ENCODE peak calls at places on chromosomes 2 and 18, in nine cellular contexts. One of them, this sample, is unnamed.

GRCh38 chr2:196239622-196240587 is 68.5 kb upstream of the STK17B start:
- DNase-seq in transverse colon: peak; percentile 79
- DNase-seq in sigmoid colon: peak; percentile 73
- DNase-seq in vagina: no peak
- DNase-seq in stomach: peak; percentile 67
- DNase-seq in breast epithelium: no peak
- DNase-seq in heart left ventricle: peak; percentile 79
- DNase-seq in spleen: peak; percentile 94
- DNase-seq in Peyer's patch: peak; percentile 93
- DNase-seq in this sample: peak; percentile 29

GRCh38 chr2:201984800-201985525 is 48.7 kb upstream of the FZD7 start:
- DNase-seq in sigmoid colon: peak; percentile 68
- DNase-seq in transverse colon: peak; percentile 19
- DNase-seq in heart left ventricle: no peak
- DNase-seq in breast epithelium: peak; percentile 73
- DNase-seq in spleen: no peak
- DNase-seq in Peyer's patch: no peak
- DNase-seq in stomach: peak; percentile 50
- DNase-seq in vagina: no peak
- DNase-seq in this sample: peak; percentile 29

GRCh38 chr2:46062637-46063412 is 234.4 kb upstream of the EPAS1 start:
- DNase-seq in vagina: no peak
- DNase-seq in stomach: peak; percentile 85
- DNase-seq in breast epithelium: peak; percentile 75
- DNase-seq in spleen: peak; percentile 80
- DNase-seq in transverse colon: peak; percentile 82
- DNase-seq in heart left ventricle: peak; percentile 88
- DNase-seq in sigmoid colon: peak; percentile 92
- DNase-seq in Peyer's patch: peak; percentile 91
- DNase-seq in this sample: peak; percentile 78

GRCh38 chr18:77765468-77765867 is 515.8 kb downstream of the GALR1 start:
- DNase-seq in spleen: no peak
- DNase-seq in vagina: no peak
- DNase-seq in stomach: no peak
- DNase-seq in transverse colon: peak; percentile 12
- DNase-seq in heart left ventricle: no peak
- DNase-seq in breast epithelium: no peak
- DNase-seq in sigmoid colon: no peak
- DNase-seq in Peyer's patch: no peak
- DNase-seq in this sample: no peak

GRCh38 chr2:22897428-22897827 is 487.6 kb upstream of the KLHL29 start:
- DNase-seq in sigmoid colon: no peak
- DNase-seq in vagina: peak; percentile 27
- DNase-seq in heart left ventricle: no peak
- DNase-seq in transverse colon: no peak
- DNase-seq in spleen: no peak
- DNase-seq in Peyer's patch: no peak
- DNase-seq in breast epithelium: no peak
- DNase-seq in stomach: no peak
- DNase-seq in this sample: no peak

GRCh38 chr2:219731173-219731572 is 103.7 kb downstream of the SLC4A3 start:
- DNase-seq in vagina: peak; percentile 70
- DNase-seq in heart left ventricle: no peak
- DNase-seq in transverse colon: no peak
- DNase-seq in breast epithelium: no peak
- DNase-seq in sigmoid colon: no peak
- DNase-seq in stomach: no peak
- DNase-seq in spleen: no peak
- DNase-seq in Peyer's patch: no peak
- DNase-seq in this sample: no peak

GRCh38 chr2:74100254-74101216 is 47.2 kb downstream of the BOLA3 start:
- DNase-seq in transverse colon: no peak
- DNase-seq in sigmoid colon: no peak
- DNase-seq in heart left ventricle: no peak
- DNase-seq in Peyer's patch: no peak
- DNase-seq in breast epithelium: no peak
- DNase-seq in spleen: no peak
- DNase-seq in vagina: no peak
- DNase-seq in stomach: no peak
- DNase-seq in this sample: no peak

GRCh38 chr2:36362291-36362690 is 6.7 kb downstream of the CRIM1 start:
- DNase-seq in stomach: no peak
- DNase-seq in sigmoid colon: no peak
- DNase-seq in vagina: no peak
- DNase-seq in Peyer's patch: no peak
- DNase-seq in transverse colon: no peak
- DNase-seq in heart left ventricle: no peak
- DNase-seq in breast epithelium: no peak
- DNase-seq in spleen: no peak
- DNase-seq in this sample: no peak

GRCh38 chr2:75986617-75987016 is 275.9 kb upstream of the GCFC2 start:
- DNase-seq in sigmoid colon: no peak
- DNase-seq in vagina: no peak
- DNase-seq in heart left ventricle: no peak
- DNase-seq in transverse colon: no peak
- DNase-seq in stomach: no peak
- DNase-seq in spleen: no peak
- DNase-seq in Peyer's patch: no peak
- DNase-seq in breast epithelium: no peak
- DNase-seq in this sample: no peak

GRCh38 chr18:23131693-23132319 is 3.5 kb upstream of the CABLES1 start:
- DNase-seq in sigmoid colon: peak; percentile 78
- DNase-seq in vagina: no peak
- DNase-seq in Peyer's patch: peak; percentile 82
- DNase-seq in transverse colon: peak; percentile 64
- DNase-seq in stomach: peak; percentile 55
- DNase-seq in spleen: no peak
- DNase-seq in breast epithelium: no peak
- DNase-seq in heart left ventricle: peak; percentile 66
- DNase-seq in this sample: peak; percentile 61

GRCh38 chr18:13294309-13294708 is 75.7 kb downstream of the LDLRAD4 start:
- DNase-seq in Peyer's patch: no peak
- DNase-seq in vagina: no peak
- DNase-seq in stomach: no peak
- DNase-seq in sigmoid colon: no peak
- DNase-seq in spleen: no peak
- DNase-seq in transverse colon: no peak
- DNase-seq in heart left ventricle: no peak
- DNase-seq in breast epithelium: no peak
- DNase-seq in this sample: no peak

GRCh38 chr2:235745597-235745996 is 251.8 kb downstream of the AGAP1 start:
- DNase-seq in stomach: no peak
- DNase-seq in vagina: no peak
- DNase-seq in Peyer's patch: no peak
- DNase-seq in spleen: no peak
- DNase-seq in heart left ventricle: no peak
- DNase-seq in sigmoid colon: no peak
- DNase-seq in breast epithelium: no peak
- DNase-seq in transverse colon: no peak
- DNase-seq in this sample: no peak

GRCh38 chr2:1795842-1796580 is 51.7 kb upstream of the PXDN start:
- DNase-seq in spleen: peak; percentile 28
- DNase-seq in heart left ventricle: no peak
- DNase-seq in transverse colon: no peak
- DNase-seq in stomach: no peak
- DNase-seq in breast epithelium: no peak
- DNase-seq in sigmoid colon: no peak
- DNase-seq in vagina: no peak
- DNase-seq in Peyer's patch: no peak
- DNase-seq in this sample: no peak

GRCh38 chr2:231568098-231568784 is 24.4 kb upstream of the TEX44 start:
- DNase-seq in heart left ventricle: no peak
- DNase-seq in breast epithelium: no peak
- DNase-seq in Peyer's patch: no peak
- DNase-seq in spleen: no peak
- DNase-seq in sigmoid colon: no peak
- DNase-seq in stomach: no peak
- DNase-seq in transverse colon: no peak
- DNase-seq in vagina: no peak
- DNase-seq in this sample: no peak

GRCh38 chr2:56571074-56571473 is 387.3 kb downstream of the CCDC85A start:
- DNase-seq in stomach: no peak
- DNase-seq in breast epithelium: no peak
- DNase-seq in spleen: no peak
- DNase-seq in sigmoid colon: no peak
- DNase-seq in vagina: no peak
- DNase-seq in Peyer's patch: no peak
- DNase-seq in transverse colon: no peak
- DNase-seq in heart left ventricle: no peak
- DNase-seq in this sample: no peak

GRCh38 chr18:50405582-50406271 is 30.9 kb downstream of the SKA1 start:
- DNase-seq in spleen: no peak
- DNase-seq in breast epithelium: no peak
- DNase-seq in stomach: no peak
- DNase-seq in transverse colon: no peak
- DNase-seq in vagina: no peak
- DNase-seq in sigmoid colon: no peak
- DNase-seq in Peyer's patch: no peak
- DNase-seq in heart left ventricle: no peak
- DNase-seq in this sample: no peak

GRCh38 chr2:235263205-235264120 is 230.4 kb upstream of the AGAP1 start:
- DNase-seq in spleen: no peak
- DNase-seq in Peyer's patch: peak; percentile 87
- DNase-seq in transverse colon: peak; percentile 70
- DNase-seq in breast epithelium: peak; percentile 71
- DNase-seq in vagina: no peak
- DNase-seq in stomach: peak; percentile 34
- DNase-seq in heart left ventricle: peak; percentile 70
- DNase-seq in sigmoid colon: peak; percentile 90
- DNase-seq in this sample: peak; percentile 61

GRCh38 chr2:104574367-104574766 is 279.5 kb upstream of the POU3F3 start:
- DNase-seq in Peyer's patch: no peak
- DNase-seq in stomach: no peak
- DNase-seq in transverse colon: no peak
- DNase-seq in sigmoid colon: no peak
- DNase-seq in vagina: no peak
- DNase-seq in breast epithelium: no peak
- DNase-seq in heart left ventricle: no peak
- DNase-seq in spleen: no peak
- DNase-seq in this sample: no peak

GRCh38 chr2:69946351-69947077 is 14.9 kb downstream of the ASPRV1 start:
- DNase-seq in Peyer's patch: no peak
- DNase-seq in heart left ventricle: no peak
- DNase-seq in sigmoid colon: no peak
- DNase-seq in breast epithelium: no peak
- DNase-seq in vagina: no peak
- DNase-seq in transverse colon: no peak
- DNase-seq in stomach: peak; percentile 38
- DNase-seq in spleen: no peak
- DNase-seq in this sample: no peak

GRCh38 chr2:96145028-96145939 is at the start of gene DUSP2:
- DNase-seq in spleen: peak; percentile 96
- DNase-seq in sigmoid colon: peak; percentile 83
- DNase-seq in stomach: peak; percentile 82
- DNase-seq in Peyer's patch: peak; percentile 96
- DNase-seq in heart left ventricle: peak; percentile 81
- DNase-seq in breast epithelium: peak; percentile 63
- DNase-seq in vagina: no peak
- DNase-seq in transverse colon: peak; percentile 87
- DNase-seq in this sample: peak; percentile 84
- TF ChIP-seq POLR2A in spleen: no peak
- TF ChIP-seq POLR2A in sigmoid colon: no peak
- TF ChIP-seq POLR2A in stomach: peak; percentile 54
- TF ChIP-seq POLR2A in Peyer's patch: peak; percentile 74
- TF ChIP-seq POLR2A in heart left ventricle: no peak
- TF ChIP-seq POLR2A in breast epithelium: no peak
- TF ChIP-seq POLR2A in vagina: no peak
- TF ChIP-seq POLR2A in transverse colon: peak; percentile 74
- TF ChIP-seq POLR2A in this sample: peak; percentile 62

DNA sequence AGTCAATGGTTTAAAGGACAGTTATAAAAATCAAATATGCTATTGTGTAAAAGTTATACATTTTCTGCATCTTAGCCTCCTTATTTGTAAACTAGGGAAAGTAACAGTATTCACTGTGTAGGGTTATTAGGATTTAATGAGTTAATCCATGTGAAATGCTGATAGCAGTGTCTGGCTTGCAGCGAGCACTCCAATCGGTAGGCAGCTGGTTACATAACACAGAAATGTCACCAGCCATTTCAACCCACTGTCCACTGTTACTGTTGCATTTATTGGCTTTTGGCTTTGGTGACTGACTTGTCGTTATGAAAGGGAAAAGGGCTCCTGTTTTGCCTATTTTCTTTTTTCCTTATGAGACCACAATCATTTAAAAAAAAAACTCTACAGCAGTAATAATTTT is 38.9 kb downstream of the ID2 start:
- DNase-seq in vagina: no peak
- DNase-seq in transverse colon: no peak
- DNase-seq in breast epithelium: no peak
- DNase-seq in Peyer's patch: no peak
- DNase-seq in sigmoid colon: no peak
- DNase-seq in spleen: no peak
- DNase-seq in heart left ventricle: no peak
- DNase-seq in stomach: no peak
- DNase-seq in this sample: no peak
- TF ChIP-seq CTCF in vagina: no peak
- TF ChIP-seq CTCF in transverse colon: no peak
- TF ChIP-seq CTCF in breast epithelium: no peak
- TF ChIP-seq CTCF in Peyer's patch: no peak
- TF ChIP-seq CTCF in sigmoid colon: no peak
- TF ChIP-seq CTCF in spleen: no peak
- TF ChIP-seq CTCF in heart left ventricle: no peak
- TF ChIP-seq CTCF in stomach: no peak
- TF ChIP-seq CTCF in this sample: no peak

DNA sequence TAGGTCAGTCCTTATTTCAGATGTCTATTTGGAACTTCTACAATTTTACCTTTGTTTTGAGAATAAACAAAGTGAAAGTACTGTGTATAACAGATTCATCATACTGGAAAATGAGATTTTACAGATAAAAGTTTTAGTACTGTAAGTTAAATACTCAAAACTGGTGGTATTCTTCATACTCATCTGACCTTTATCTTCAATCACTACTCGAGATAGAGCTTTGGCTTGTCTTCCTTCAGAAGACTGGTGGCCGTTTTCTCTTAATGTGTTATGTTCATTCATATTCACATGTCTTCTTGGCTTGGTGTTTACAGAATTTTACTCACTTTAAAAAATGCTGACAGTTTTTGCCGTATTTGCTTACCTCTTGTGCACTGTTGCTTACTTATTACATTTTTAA is 2.1 kb downstream of the SPOPL start:
- DNase-seq in sigmoid colon: no peak
- DNase-seq in vagina: no peak
- DNase-seq in spleen: no peak
- DNase-seq in heart left ventricle: no peak
- DNase-seq in Peyer's patch: no peak
- DNase-seq in breast epithelium: no peak
- DNase-seq in stomach: no peak
- DNase-seq in transverse colon: no peak
- DNase-seq in this sample: no peak
- H3K4me3 ChIP-seq in sigmoid colon: peak overlapping the region; percentile 71
- H3K4me3 ChIP-seq in vagina: peak overlapping the region; percentile 91
- H3K4me3 ChIP-seq in spleen: no peak overlapping the region
- H3K4me3 ChIP-seq in heart left ventricle: peak overlapping the region; percentile 75
- H3K4me3 ChIP-seq in Peyer's patch: peak overlapping the region; percentile 91
- H3K4me3 ChIP-seq in breast epithelium: peak overlapping the region; percentile 97
- H3K4me3 ChIP-seq in stomach: peak overlapping the region; percentile 90
- H3K4me3 ChIP-seq in transverse colon: peak overlapping the region; percentile 84
- H3K4me3 ChIP-seq in this sample: no peak overlapping the region

DNA sequence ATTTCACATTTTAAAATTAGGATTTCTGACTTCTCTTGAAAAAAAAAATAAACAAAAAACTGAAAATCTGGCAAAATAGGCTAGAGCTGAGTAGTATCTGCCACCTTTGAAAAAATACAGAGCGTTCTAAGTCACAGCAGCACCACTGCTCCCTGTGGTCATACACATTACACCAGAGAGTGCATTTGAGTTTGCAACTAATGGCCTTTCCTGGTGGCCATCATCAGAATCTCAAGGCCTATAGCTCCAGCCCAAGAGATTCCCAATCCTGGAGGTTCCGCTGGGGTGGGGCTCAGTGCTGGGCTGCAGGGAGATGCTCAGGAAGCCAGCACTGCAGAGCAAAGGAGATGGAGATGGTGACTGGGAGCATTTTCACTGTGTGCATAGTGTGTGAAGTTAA is 17.5 kb downstream of the SMYD1 start:
- DNase-seq in transverse colon: no peak
- DNase-seq in sigmoid colon: no peak
- DNase-seq in Peyer's patch: no peak
- DNase-seq in spleen: no peak
- DNase-seq in breast epithelium: no peak
- DNase-seq in stomach: no peak
- DNase-seq in heart left ventricle: no peak
- DNase-seq in vagina: no peak
- DNase-seq in this sample: no peak
- TF ChIP-seq POLR2A in transverse colon: no peak
- TF ChIP-seq POLR2A in sigmoid colon: no peak
- TF ChIP-seq POLR2A in Peyer's patch: no peak
- TF ChIP-seq POLR2A in spleen: no peak
- TF ChIP-seq POLR2A in breast epithelium: no peak
- TF ChIP-seq POLR2A in stomach: no peak
- TF ChIP-seq POLR2A in heart left ventricle: no peak
- TF ChIP-seq POLR2A in vagina: no peak
- TF ChIP-seq POLR2A in this sample: no peak

This sample was measured in body of pancreas.